ENCODE peak calls at places on chromosomes 5 and 9, in five cellular contexts. P, T, F, D and O are unnamed samples.

GRCh38 chr5:72210913-72211670 is 103.8 kb downstream of the MAP1B start:
- DNase-seq in T (peak; percentile 40), D (no peak), F (no peak), P (no peak), O (peak; percentile 47)

GRCh38 chr9:130501645-130502044 is 56.9 kb downstream of the ASS1 start:
- DNase-seq in P (no peak), F (no peak), D (peak; percentile 82), T (no peak), O (no peak)

GRCh38 chr9:127537014-127537413 is 75.1 kb upstream of the STXBP1 start:
- DNase-seq in F (no peak), D (no peak), P (no peak), T (no peak), O (no peak)

GRCh38 chr5:56910123-56910951 is 941 bp downstream of the SETD9 start:
- DNase-seq in T (no peak), F (no peak), P (no peak), D (no peak), O (peak; percentile 46)

GRCh38 chr9:133768859-133769510 is 30.8 kb upstream of the SARDH start:
- DNase-seq in D (peak; percentile 55), F (peak; percentile 63), T (peak; percentile 8), P (no peak), O (no peak)

GRCh38 chr5:149383399-149383798 is 4.3 kb upstream of the IL17B start:
- DNase-seq in T (peak; percentile 54), P (no peak), D (no peak), F (no peak), O (no peak)

GRCh38 chr5:67246108-67246507 is 49.5 kb upstream of the CD180 start:
- DNase-seq in T (peak; percentile 30), P (no peak), D (peak; percentile 25), F (no peak), O (peak; percentile 76)

GRCh38 chr5:176661676-176662075 is 14.4 kb downstream of the TSPAN17 start:
- DNase-seq in P (no peak), F (no peak), T (no peak), D (no peak), O (no peak)

GRCh38 chr9:73093016-73093739 is 58.5 kb upstream of the ANXA1 start:
- DNase-seq in F (no peak), P (no peak), T (no peak), D (no peak), O (no peak)

GRCh38 chr5:121949885-121950284 is 11.9 kb upstream of the SRFBP1 start:
- DNase-seq in F (no peak), T (no peak), P (no peak), D (peak; percentile 17), O (peak; percentile 21)

GRCh38 chr9:371349-371748 is 156.7 kb downstream of the DOCK8 start:
- DNase-seq in T (no peak), F (no peak), D (peak; percentile 35), P (no peak), O (no peak)

GRCh38 chr5:7592910-7593309 is 197.0 kb downstream of the ADCY2 start:
- DNase-seq in D (no peak), F (peak; percentile 58), P (no peak), T (no peak), O (no peak)

GRCh38 chr5:79666758-79667157 is 22.9 kb upstream of the CMYA5 start:
- DNase-seq in F (no peak), D (no peak), T (no peak), P (no peak), O (no peak)

GRCh38 chr5:83564069-83564749 is 92.7 kb downstream of the VCAN start:
- DNase-seq in D (peak; percentile 42), T (no peak), P (no peak), F (no peak), O (no peak)

GRCh38 chr5:121251954-121252353 is 599.7 kb upstream of the FTMT start:
- DNase-seq in D (no peak), P (no peak), F (no peak), T (no peak), O (no peak)

GRCh38 chr9:6788175-6789016 is 30.6 kb downstream of the KDM4C start:
- DNase-seq in D (no peak), T (no peak), P (no peak), F (no peak), O (no peak)
- H3K4me3 ChIP-seq in D (no peak overlapping the region), T (no peak overlapping the region), P (no peak overlapping the region), F (no peak overlapping the region), O (no peak overlapping the region)

DNA sequence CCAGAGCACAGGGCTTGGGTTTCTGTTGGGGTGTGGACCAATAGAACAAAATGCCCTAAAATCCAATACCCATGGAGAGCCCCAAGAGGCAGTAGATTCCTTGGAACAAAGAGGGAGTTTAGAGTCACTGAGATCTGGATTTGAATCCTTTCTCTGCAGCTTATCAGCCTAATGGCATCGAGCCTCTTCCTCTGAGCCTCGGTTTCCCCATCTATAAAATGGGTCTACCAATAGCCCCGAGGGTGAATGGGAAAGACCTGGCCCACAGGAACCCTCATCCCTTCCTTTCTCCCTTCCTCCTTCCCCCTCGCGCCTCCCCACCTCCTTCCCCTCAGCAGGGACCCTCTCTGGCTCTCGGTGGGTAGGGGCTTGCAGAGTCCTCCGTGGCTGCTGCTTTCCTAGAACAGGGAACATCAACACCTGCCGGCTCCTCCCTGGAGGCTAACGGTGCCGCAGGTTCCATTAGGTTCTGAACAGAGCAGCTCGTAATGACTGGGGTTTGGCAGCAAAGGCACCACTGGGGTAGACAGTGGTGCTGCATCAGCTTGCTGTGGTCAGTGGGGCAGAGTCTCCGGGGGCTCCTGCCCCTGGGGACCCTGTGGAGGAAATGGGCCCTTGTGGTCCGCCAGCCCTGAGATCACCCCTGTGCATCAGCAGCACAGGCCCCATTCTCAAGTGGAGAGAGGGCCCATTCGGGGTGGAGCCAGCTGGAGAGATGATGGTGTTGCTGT is 40.3 kb downstream of the NEK6 start:
- DNase-seq in F (no peak), T (no peak), D (no peak), P (peak; percentile 13), O (no peak)
- TF ChIP-seq POLR2A in F (no peak), T (no peak), D (no peak), P (no peak), O (no peak)

DNA sequence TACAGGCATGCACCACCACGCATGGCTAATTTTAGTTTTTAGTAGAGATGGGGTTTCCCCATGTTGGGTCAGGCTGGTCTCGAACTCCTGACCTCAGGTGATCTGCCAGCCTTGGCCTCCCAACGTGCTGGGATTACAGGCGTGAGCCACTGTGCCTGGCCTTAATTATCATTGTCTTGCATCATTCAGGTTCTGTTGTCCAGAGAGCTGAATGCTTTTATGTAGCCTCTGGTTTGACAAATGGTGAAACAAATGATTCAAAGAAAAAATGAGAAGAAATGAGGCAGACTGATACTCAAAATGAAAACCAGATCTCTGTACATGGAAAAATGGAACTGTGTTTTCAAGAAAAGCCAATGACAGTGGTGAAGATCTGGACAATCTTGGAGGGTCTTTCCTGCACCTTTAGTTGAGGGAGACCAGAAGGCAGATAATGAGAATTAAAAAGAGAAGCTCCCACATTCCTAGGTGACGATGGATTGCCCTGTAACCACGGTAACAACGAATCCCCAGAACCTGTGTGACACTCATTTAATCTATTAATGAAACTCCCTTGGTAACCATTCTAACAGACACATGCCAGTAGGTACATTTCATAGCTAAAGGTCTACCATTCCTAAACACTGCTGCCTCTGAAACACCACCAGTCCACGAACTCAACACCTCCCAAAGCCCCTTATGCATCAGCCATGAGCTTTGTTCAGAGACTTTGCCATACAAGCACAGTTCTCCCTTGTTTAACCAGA is 1.6 kb downstream of the TEX48 start:
- DNase-seq in T (no peak), P (no peak), F (no peak), D (no peak), O (no peak)
- TF ChIP-seq EP300 in T (no peak), P (no peak), F (no peak), D (no peak), O (no peak)

DNA sequence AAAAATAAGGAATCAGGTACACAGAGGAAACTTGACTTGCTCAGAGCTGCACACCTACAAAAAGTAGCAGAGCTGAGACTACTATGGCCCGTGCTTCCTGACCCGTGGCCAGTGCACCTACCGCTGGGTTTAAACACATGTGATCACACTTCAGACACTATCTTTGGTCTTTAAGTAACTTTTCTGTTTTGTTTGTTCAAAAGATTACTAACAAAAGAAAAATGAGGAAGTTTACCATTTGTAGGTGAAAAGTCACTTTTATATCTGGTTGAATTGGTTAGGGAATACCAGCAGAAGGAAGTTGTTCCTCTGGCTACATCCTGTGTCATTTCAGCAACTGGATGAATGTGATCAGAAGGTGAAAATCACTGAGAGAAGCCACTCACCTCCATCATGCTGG is 6.5 kb upstream of the SYK start:
- DNase-seq in D (no peak), F (no peak), P (no peak), T (no peak), O (no peak)
- H3K4me3 ChIP-seq in D (no peak overlapping the region), F (no peak overlapping the region), P (no peak overlapping the region), T (no peak overlapping the region), O (no peak overlapping the region)

GRCh38 chr5:180467989-180468731 is 26.0 kb upstream of the CNOT6 start:
- DNase-seq in F (no peak), P (no peak), T (no peak), D (no peak), O (no peak)

GRCh38 chr5:180468732-180469585 is 25.2 kb upstream of the CNOT6 start:
- DNase-seq in D (no peak), T (no peak), P (no peak), F (no peak), O (no peak)

GRCh38 chr5:180466316-180466715 is 27.9 kb upstream of the CNOT6 start:
- DNase-seq in T (no peak), P (peak; percentile 78), F (no peak), D (no peak), O (no peak)

GRCh38 chr5:180467576-180467975 is 26.6 kb upstream of the CNOT6 start:
- DNase-seq in P (no peak), T (no peak), D (no peak), F (no peak), O (no peak)

GRCh38 chr5:180467028-180467427 is 27.2 kb upstream of the CNOT6 start:
- DNase-seq in D (no peak), F (no peak), P (peak; percentile 89), T (no peak), O (no peak)
- TF ChIP-seq POLR2A in D (no peak), F (no peak), P (no peak), T (no peak), O (no peak)

DNA sequence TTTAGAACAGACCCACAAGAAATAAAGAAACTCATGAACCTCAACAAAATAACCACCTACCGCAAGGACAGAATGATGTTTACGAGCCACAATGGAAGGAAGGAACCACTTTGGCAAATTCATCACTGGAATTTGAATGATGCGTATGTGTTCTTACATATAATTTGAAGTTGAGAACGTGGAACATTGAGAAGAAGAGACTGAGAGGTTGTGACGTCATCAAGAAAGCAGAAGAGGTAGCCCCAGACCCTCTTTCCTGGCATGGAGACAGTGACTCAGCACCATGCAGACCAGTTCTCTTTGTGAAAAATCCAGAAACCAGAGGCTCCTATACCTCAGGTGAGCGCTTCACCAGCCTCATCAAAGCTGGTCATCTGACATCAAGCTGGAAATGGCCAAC is 124.5 kb downstream of the PDZD2 start:
- DNase-seq in T (no peak), P (no peak), F (no peak), D (no peak), O (no peak)
- TF ChIP-seq EP300 in T (no peak), P (no peak), F (no peak), D (no peak), O (no peak)